ENCODE peak calls at places on chromosomes 6 and 20, in four cellular contexts. Z is activated gamma-delta T cell treated with Interleukin-2 at 50 U/mL for 16 hours; D is stimulated activated CD8-positive, alpha-beta memory T cell treated with anti-CD3 and anti-CD28 coated beads, Interleukin-12 subunit alpha, Interleukin-12 subunit beta, amount 100 ng/mL, for 4 hours; G is kidney tubule cell. H is an unnamed sample.
A peak's percentile ranks its signal among the peaks of the same experiment; 100 is the strongest.

GRCh38 chr20:61938839-61939690 is 126.6 kb downstream of the TAF4 start:
- DNase-seq in Z (no peak), D (no peak), G (no peak), H (no peak)

GRCh38 chr20:23697947-23698346 is 9.1 kb upstream of the CST4 start:
- DNase-seq in Z (no peak), D (no peak), G (peak; percentile 20), H (no peak)

GRCh38 chr6:87909849-87910248 is 137.8 kb upstream of the SPACA1 start:
- DNase-seq in Z (no peak), D (no peak), G (peak; percentile 98), H (no peak)

GRCh38 chr6:31829633-31830492 is 2.3 kb downstream of the HSPA1B start:
- DNase-seq in Z (no peak), D (no peak), G (peak; percentile 55), H (peak; percentile 80)

GRCh38 chr20:20710847-20711315 is 1.6 kb downstream of the RALGAPA2 start:
- DNase-seq in Z (peak; percentile 20), D (no peak), G (peak; percentile 77), H (peak; percentile 79)

GRCh38 chr20:38766071-38766470 is 17.8 kb downstream of the ACTR5 start:
- DNase-seq in Z (no peak), D (no peak), G (no peak), H (no peak)

GRCh38 chr6:31969712-31970603 is 2.0 kb downstream of the DXO start:
- DNase-seq in Z (no peak), D (no peak), G (peak; percentile 51), H (no peak)

GRCh38 chr20:25278636-25279361 is 30.9 kb downstream of the PYGB start:
- DNase-seq in Z (peak; percentile 2), D (no peak), G (no peak), H (no peak)

GRCh38 chr6:44593539-44593944 is 206.0 kb downstream of the CDC5L start:
- DNase-seq in Z (peak; percentile 57), D (peak; percentile 10), G (peak; percentile 61), H (peak; percentile 24)

H was measured in CD4-positive, CD25-positive, alpha-beta regulatory T cell.